ENCODE peak calls at places on chromosomes 7 and 10, in five cellular contexts. One of them, this sample, is unnamed.

GRCh38 chr10:8375137-8375536 is 320.6 kb downstream of the GATA3 start:
- DNase-seq in activated effector memory CD4-positive, alpha-beta T cell treated with anti-CD3 and anti-CD28 coated beads, Interleukin-2, amount 50 U/mL, for 16 hours: no peak
- DNase-seq in NCI-H146: no peak
- DNase-seq in NCI-H446: no peak
- DNase-seq in Daoy: no peak
- DNase-seq in this sample: no peak

GRCh38 chr10:96789571-96790108 is 42.5 kb upstream of the LCOR start:
- DNase-seq in NCI-H446: no peak
- DNase-seq in NCI-H146: peak; percentile 58
- DNase-seq in Daoy: no peak
- DNase-seq in activated effector memory CD4-positive, alpha-beta T cell treated with anti-CD3 and anti-CD28 coated beads, Interleukin-2, amount 50 U/mL, for 16 hours: no peak
- DNase-seq in this sample: peak; percentile 36

GRCh38 chr10:124306922-124307371 is 111.8 kb downstream of the OAT start:
- DNase-seq in NCI-H446: no peak
- DNase-seq in Daoy: no peak
- DNase-seq in NCI-H146: no peak
- DNase-seq in activated effector memory CD4-positive, alpha-beta T cell treated with anti-CD3 and anti-CD28 coated beads, Interleukin-2, amount 50 U/mL, for 16 hours: no peak
- DNase-seq in this sample: no peak

GRCh38 chr10:89391882-89392756 is at the start of gene IFIT1:
- DNase-seq in activated effector memory CD4-positive, alpha-beta T cell treated with anti-CD3 and anti-CD28 coated beads, Interleukin-2, amount 50 U/mL, for 16 hours: peak; percentile 73
- DNase-seq in NCI-H146: peak; percentile 48
- DNase-seq in Daoy: peak; percentile 78
- DNase-seq in NCI-H446: no peak
- DNase-seq in this sample: no peak

GRCh38 chr10:71512794-71513379 is 116.2 kb downstream of the CDH23 start:
- DNase-seq in Daoy: peak; percentile 26
- DNase-seq in NCI-H446: no peak
- DNase-seq in activated effector memory CD4-positive, alpha-beta T cell treated with anti-CD3 and anti-CD28 coated beads, Interleukin-2, amount 50 U/mL, for 16 hours: no peak
- DNase-seq in NCI-H146: no peak
- DNase-seq in this sample: no peak

GRCh38 chr10:85446852-85447251 is 919.7 kb downstream of the GRID1 start:
- DNase-seq in NCI-H446: no peak
- DNase-seq in Daoy: no peak
- DNase-seq in NCI-H146: no peak
- DNase-seq in activated effector memory CD4-positive, alpha-beta T cell treated with anti-CD3 and anti-CD28 coated beads, Interleukin-2, amount 50 U/mL, for 16 hours: no peak
- DNase-seq in this sample: no peak

GRCh38 chr10:52053522-52053921 is 260.6 kb upstream of the DKK1 start:
- DNase-seq in activated effector memory CD4-positive, alpha-beta T cell treated with anti-CD3 and anti-CD28 coated beads, Interleukin-2, amount 50 U/mL, for 16 hours: no peak
- DNase-seq in NCI-H146: no peak
- DNase-seq in Daoy: no peak
- DNase-seq in NCI-H446: no peak
- DNase-seq in this sample: no peak

GRCh38 chr10:52818019-52818418 is 45.4 kb upstream of the MBL2 start:
- DNase-seq in Daoy: no peak
- DNase-seq in activated effector memory CD4-positive, alpha-beta T cell treated with anti-CD3 and anti-CD28 coated beads, Interleukin-2, amount 50 U/mL, for 16 hours: no peak
- DNase-seq in NCI-H446: peak; percentile 7
- DNase-seq in NCI-H146: peak; percentile 50
- DNase-seq in this sample: peak; percentile 26

GRCh38 chr7:129170373-129171021 is 17.9 kb upstream of the SMO start:
- DNase-seq in Daoy: no peak
- DNase-seq in activated effector memory CD4-positive, alpha-beta T cell treated with anti-CD3 and anti-CD28 coated beads, Interleukin-2, amount 50 U/mL, for 16 hours: no peak
- DNase-seq in NCI-H146: no peak
- DNase-seq in NCI-H446: no peak
- DNase-seq in this sample: no peak

GRCh38 chr10:29141761-29142160 is 147.1 kb upstream of the LYZL1 start:
- DNase-seq in activated effector memory CD4-positive, alpha-beta T cell treated with anti-CD3 and anti-CD28 coated beads, Interleukin-2, amount 50 U/mL, for 16 hours: no peak
- DNase-seq in NCI-H446: no peak
- DNase-seq in NCI-H146: no peak
- DNase-seq in Daoy: peak; percentile 83
- DNase-seq in this sample: no peak

GRCh38 chr10:88507380-88507779 is 75.7 kb downstream of the RNLS start:
- DNase-seq in Daoy: no peak
- DNase-seq in NCI-H446: no peak
- DNase-seq in NCI-H146: no peak
- DNase-seq in activated effector memory CD4-positive, alpha-beta T cell treated with anti-CD3 and anti-CD28 coated beads, Interleukin-2, amount 50 U/mL, for 16 hours: no peak
- DNase-seq in this sample: no peak

GRCh38 chr10:29297678-29298077 is 8.8 kb downstream of the LYZL1 start:
- DNase-seq in NCI-H146: no peak
- DNase-seq in activated effector memory CD4-positive, alpha-beta T cell treated with anti-CD3 and anti-CD28 coated beads, Interleukin-2, amount 50 U/mL, for 16 hours: no peak
- DNase-seq in Daoy: no peak
- DNase-seq in NCI-H446: no peak
- DNase-seq in this sample: no peak

GRCh38 chr7:149284343-149284742 is 22.3 kb downstream of the ZNF783 start:
- DNase-seq in activated effector memory CD4-positive, alpha-beta T cell treated with anti-CD3 and anti-CD28 coated beads, Interleukin-2, amount 50 U/mL, for 16 hours: peak; percentile 79
- DNase-seq in NCI-H446: no peak
- DNase-seq in Daoy: no peak
- DNase-seq in NCI-H146: peak; percentile 34
- DNase-seq in this sample: peak; percentile 44

GRCh38 chr7:66344166-66344565 is 139.0 kb downstream of the TPST1 start:
- DNase-seq in NCI-H146: no peak
- DNase-seq in NCI-H446: no peak
- DNase-seq in Daoy: no peak
- DNase-seq in activated effector memory CD4-positive, alpha-beta T cell treated with anti-CD3 and anti-CD28 coated beads, Interleukin-2, amount 50 U/mL, for 16 hours: no peak
- DNase-seq in this sample: no peak

GRCh38 chr7:159042639-159043101 is 102.0 kb downstream of the VIPR2 start:
- DNase-seq in NCI-H146: no peak
- DNase-seq in NCI-H446: no peak
- DNase-seq in activated effector memory CD4-positive, alpha-beta T cell treated with anti-CD3 and anti-CD28 coated beads, Interleukin-2, amount 50 U/mL, for 16 hours: no peak
- DNase-seq in Daoy: no peak
- DNase-seq in this sample: no peak

GRCh38 chr7:138478499-138478908 is 18.4 kb downstream of the TRIM24 start:
- DNase-seq in Daoy: no peak
- DNase-seq in NCI-H146: no peak
- DNase-seq in activated effector memory CD4-positive, alpha-beta T cell treated with anti-CD3 and anti-CD28 coated beads, Interleukin-2, amount 50 U/mL, for 16 hours: no peak
- DNase-seq in NCI-H446: no peak
- DNase-seq in this sample: peak; percentile 4

GRCh38 chr10:109746861-109747260 is 176.4 kb downstream of the XPNPEP1 start:
- DNase-seq in NCI-H446: no peak
- DNase-seq in NCI-H146: no peak
- DNase-seq in activated effector memory CD4-positive, alpha-beta T cell treated with anti-CD3 and anti-CD28 coated beads, Interleukin-2, amount 50 U/mL, for 16 hours: no peak
- DNase-seq in Daoy: no peak
- DNase-seq in this sample: no peak

GRCh38 chr10:97195654-97196212 is 10.0 kb upstream of the SLIT1 start:
- DNase-seq in NCI-H146: no peak
- DNase-seq in NCI-H446: no peak
- DNase-seq in Daoy: no peak
- DNase-seq in activated effector memory CD4-positive, alpha-beta T cell treated with anti-CD3 and anti-CD28 coated beads, Interleukin-2, amount 50 U/mL, for 16 hours: no peak
- DNase-seq in this sample: no peak

GRCh38 chr10:93403741-93404354 is 78.3 kb downstream of the MYOF start:
- DNase-seq in NCI-H446: no peak
- DNase-seq in Daoy: no peak
- DNase-seq in activated effector memory CD4-positive, alpha-beta T cell treated with anti-CD3 and anti-CD28 coated beads, Interleukin-2, amount 50 U/mL, for 16 hours: no peak
- DNase-seq in NCI-H146: peak; percentile 57
- DNase-seq in this sample: no peak

GRCh38 chr10:72244573-72245038 is 28.5 kb upstream of the ASCC1 start:
- DNase-seq in Daoy: no peak
- DNase-seq in NCI-H146: no peak
- DNase-seq in activated effector memory CD4-positive, alpha-beta T cell treated with anti-CD3 and anti-CD28 coated beads, Interleukin-2, amount 50 U/mL, for 16 hours: no peak
- DNase-seq in NCI-H446: no peak
- DNase-seq in this sample: no peak

GRCh38 chr10:31490858-31491504 is 172.0 kb downstream of the ZEB1 start:
- DNase-seq in Daoy: peak; percentile 13
- DNase-seq in NCI-H446: no peak
- DNase-seq in NCI-H146: no peak
- DNase-seq in activated effector memory CD4-positive, alpha-beta T cell treated with anti-CD3 and anti-CD28 coated beads, Interleukin-2, amount 50 U/mL, for 16 hours: no peak
- DNase-seq in this sample: no peak

GRCh38 chr7:134121632-134122139 is 5.5 kb upstream of the LRGUK start:
- DNase-seq in NCI-H146: no peak
- DNase-seq in Daoy: no peak
- DNase-seq in NCI-H446: no peak
- DNase-seq in activated effector memory CD4-positive, alpha-beta T cell treated with anti-CD3 and anti-CD28 coated beads, Interleukin-2, amount 50 U/mL, for 16 hours: no peak
- DNase-seq in this sample: no peak

GRCh38 chr7:105760549-105761447 is 115.6 kb downstream of the ATXN7L1 start:
- DNase-seq in activated effector memory CD4-positive, alpha-beta T cell treated with anti-CD3 and anti-CD28 coated beads, Interleukin-2, amount 50 U/mL, for 16 hours: no peak
- DNase-seq in Daoy: no peak
- DNase-seq in NCI-H146: no peak
- DNase-seq in NCI-H446: no peak
- DNase-seq in this sample: no peak

GRCh38 chr10:30083934-30084333 is 24.5 kb upstream of the JCAD start:
- DNase-seq in Daoy: no peak
- DNase-seq in NCI-H146: no peak
- DNase-seq in NCI-H446: no peak
- DNase-seq in activated effector memory CD4-positive, alpha-beta T cell treated with anti-CD3 and anti-CD28 coated beads, Interleukin-2, amount 50 U/mL, for 16 hours: no peak
- DNase-seq in this sample: no peak